ENCODE peak calls at places on chromosomes 5 and 9, in seven cellular contexts. O is IMR-90; F is body of pancreas; Q is BJ; M is breast epithelium; B is lower leg skin; J is activated CD8-positive, alpha-beta T cell treated with anti-CD3 and anti-CD28 coated beads for 36 hours. X is an unnamed sample.

GRCh38 chr5:10988637-10989036 is 227.6 kb upstream of the DAP start:
- DNase-seq in O (no peak), F (no peak), B (no peak), J (no peak), M (no peak), Q (no peak), X (no peak)

GRCh38 chr5:7018601-7019000 is 305.4 kb downstream of the TENT4A start:
- DNase-seq in O (no peak), Q (no peak), M (no peak), J (no peak), F (no peak), B (no peak), X (no peak)

GRCh38 chr5:41009228-41009627 is 61.9 kb downstream of the MROH2B start:
- DNase-seq in Q (no peak), M (no peak), O (peak), F (no peak), B (no peak), J (no peak), X (no peak)

GRCh38 chr5:134146651-134147544 is 29.9 kb downstream of the SKP1 start:
- DNase-seq in B (peak), Q (no peak), F (no peak), M (no peak), O (peak), J (no peak), X (peak)

GRCh38 chr5:35963381-35963843 is 25.0 kb upstream of the CAPSL start:
- DNase-seq in J (peak), Q (no peak), B (no peak), F (no peak), M (no peak), O (peak), X (peak)

GRCh38 chr5:176732736-176733585 is 77.4 kb upstream of the UNC5A start:
- DNase-seq in M (peak), Q (no peak), F (peak), O (no peak), B (peak), J (no peak), X (no peak)

GRCh38 chr9:14216612-14217194 is 97.2 kb downstream of the NFIB start:
- DNase-seq in F (no peak), O (no peak), Q (no peak), M (no peak), B (no peak), J (no peak), X (no peak)

GRCh38 chr5:140321796-140322195 is 18.9 kb upstream of the PFDN1 start:
- DNase-seq in F (no peak), M (no peak), J (no peak), Q (no peak), B (peak), O (no peak), X (no peak)

GRCh38 chr9:121650220-121651013 is 1.0 kb upstream of the DAB2IP start:
- DNase-seq in Q (no peak), J (peak), M (no peak), B (no peak), O (peak), F (peak), X (peak)

GRCh38 chr5:141484499-141485304 is at the start of gene PCDHGC4:
- DNase-seq in M (no peak), B (no peak), J (no peak), F (no peak), Q (no peak), O (no peak), X (peak)

GRCh38 chr5:79093762-79094161 is 17.8 kb upstream of the BHMT start:
- DNase-seq in F (no peak), O (no peak), Q (no peak), B (no peak), M (no peak), J (no peak), X (no peak)

GRCh38 chr5:96714951-96715451 is 52.8 kb downstream of the CAST start:
- DNase-seq in M (no peak), Q (peak), F (peak), J (peak), B (no peak), O (peak), X (peak)

GRCh38 chr5:138932171-138932810 is 57.2 kb upstream of the LRRTM2 start:
- DNase-seq in Q (no peak), B (peak), J (no peak), O (no peak), M (no peak), F (no peak), X (no peak)

GRCh38 chr5:39355324-39355723 is 9.0 kb downstream of the C9 start:
- DNase-seq in M (no peak), O (no peak), J (no peak), Q (peak), F (no peak), B (no peak), X (no peak)

GRCh38 chr9:84101892-84102632 is 121.5 kb downstream of the RMI1 start:
- DNase-seq in O (no peak), Q (no peak), F (no peak), M (no peak), J (no peak), B (no peak), X (no peak)

GRCh38 chr9:129836342-129837007 is 1.2 kb downstream of the USP20 start:
- DNase-seq in M (no peak), F (no peak), B (no peak), J (peak), Q (no peak), O (no peak), X (no peak)

GRCh38 chr5:148912146-148912545 is 85.7 kb downstream of the ADRB2 start:
- DNase-seq in O (peak), B (no peak), J (no peak), F (no peak), Q (no peak), M (no peak), X (no peak)

GRCh38 chr5:148697177-148697820 is 43.0 kb upstream of the HTR4 start:
- DNase-seq in O (peak), Q (peak), B (no peak), M (no peak), F (no peak), J (no peak), X (peak)

GRCh38 chr5:64273276-64273675 is 107.6 kb downstream of the RNF180 start:
- DNase-seq in Q (peak), M (no peak), B (no peak), F (no peak), J (no peak), O (peak), X (no peak)

GRCh38 chr9:136095495-136096058 is 488 bp upstream of the NACC2 start:
- DNase-seq in F (no peak), O (peak), M (no peak), J (peak), B (no peak), Q (no peak), X (peak)

GRCh38 chr9:126902160-126902559 is 12.4 kb upstream of the RALGPS1 start:
- DNase-seq in B (no peak), M (no peak), O (no peak), Q (no peak), F (no peak), J (no peak), X (no peak)

GRCh38 chr5:122267195-122267594 is 44.8 kb upstream of the SNCAIP start:
- DNase-seq in J (no peak), O (no peak), B (no peak), F (no peak), M (no peak), Q (no peak), X (no peak)

GRCh38 chr5:72296251-72296650 is 23.8 kb downstream of the MRPS27 start:
- DNase-seq in B (no peak), Q (no peak), J (no peak), F (no peak), O (no peak), M (no peak), X (no peak)

GRCh38 chr9:92723299-92723625 is 41.4 kb downstream of the BICD2 start:
- DNase-seq in F (no peak), B (peak), O (peak), J (no peak), M (no peak), Q (no peak), X (peak)

GRCh38 chr9:70411930-70412677 is 2.4 kb downstream of the KLF9 start:
- DNase-seq in M (peak), B (peak), O (peak), Q (no peak), J (peak), F (peak), X (peak)

GRCh38 chr5:78328585-78329173 is 31.7 kb upstream of the SCAMP1 start:
- DNase-seq in Q (peak), M (no peak), F (no peak), J (no peak), O (peak), B (no peak), X (peak)

GRCh38 chr9:137082925-137083290 is 3.9 kb upstream of the MAN1B1 start:
- DNase-seq in O (no peak), Q (no peak), F (no peak), J (no peak), M (no peak), B (no peak), X (no peak)

GRCh38 chr5:95392593-95393182 is 1.5 kb downstream of the FAM81B start:
- DNase-seq in O (no peak), B (no peak), F (peak), J (no peak), Q (no peak), M (no peak), X (peak)

GRCh38 chr5:77172713-77173328 is 37.7 kb upstream of the PDE8B start:
- DNase-seq in F (no peak), O (no peak), M (no peak), J (no peak), Q (no peak), B (no peak), X (peak)

GRCh38 chr5:150138551-150139265 is 16.9 kb downstream of the PDGFRB start:
- DNase-seq in F (peak), O (peak), J (no peak), B (no peak), Q (peak), M (peak), X (peak)

DNA sequence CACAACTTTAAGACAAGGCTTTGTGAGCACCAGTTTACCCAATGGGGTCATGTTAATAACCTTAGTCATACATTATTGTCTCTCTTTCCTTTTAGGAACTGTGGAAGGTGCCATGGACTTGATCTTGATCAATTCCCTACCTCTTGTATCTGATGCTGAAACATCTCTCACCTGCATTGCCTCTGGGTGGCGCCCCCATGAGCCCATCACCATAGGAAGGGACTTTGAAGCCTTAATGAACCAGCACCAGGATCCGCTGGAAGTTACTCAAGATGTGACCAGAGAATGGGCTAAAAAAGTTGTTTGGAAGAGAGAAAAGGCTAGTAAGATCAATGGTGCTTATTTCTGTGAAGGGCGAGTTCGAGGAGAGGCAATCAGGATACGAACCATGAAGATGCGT is 48.7 kb downstream of the TEK start:
- DNase-seq in J (no peak), O (no peak), B (no peak), M (no peak), F (no peak), Q (no peak), X (no peak)
- TF ChIP-seq CTCF in J (no peak), O (no peak), B (no peak), M (no peak), F (no peak), Q (no peak), X (no peak)

GRCh38 chr9:94222870-94223269 is 36.2 kb upstream of the ZNF169 start:
- DNase-seq in B (no peak), F (no peak), J (no peak), O (no peak), Q (no peak), M (no peak), X (no peak)
- TF ChIP-seq CTCF in B (no peak), F (no peak), J (no peak), O (no peak), Q (no peak), M (no peak), X (no peak)

GRCh38 chr5:74919487-74919886 is 53.3 kb upstream of the FAM169A start:
- DNase-seq in M (no peak), O (peak), J (peak), F (no peak), B (no peak), Q (no peak), X (peak)

GRCh38 chr5:74916831-74917710 is 50.9 kb upstream of the FAM169A start:
- DNase-seq in J (no peak), M (no peak), O (peak), F (peak), Q (no peak), B (no peak), X (peak)

GRCh38 chr5:74918232-74918669 is 52.1 kb upstream of the FAM169A start:
- DNase-seq in B (no peak), O (no peak), J (no peak), Q (no peak), M (no peak), F (no peak), X (no peak)

GRCh38 chr5:74919041-74919440 is 52.9 kb upstream of the FAM169A start:
- DNase-seq in B (no peak), J (no peak), M (no peak), O (no peak), F (no peak), Q (no peak), X (no peak)

GRCh38 chr5:74915488-74915887 is 49.3 kb upstream of the FAM169A start:
- DNase-seq in B (no peak), J (no peak), O (no peak), Q (no peak), F (no peak), M (no peak), X (no peak)
- TF ChIP-seq CTCF in B (no peak), J (no peak), O (no peak), Q (no peak), F (no peak), M (no peak), X (no peak)

GRCh38 chr5:157468293-157468965 is 8.4 kb downstream of the NIPAL4 start:
- DNase-seq in F (no peak), B (no peak), O (no peak), M (no peak), Q (no peak), J (no peak), X (no peak)

GRCh38 chr5:157469687-157470086 is 9.7 kb downstream of the NIPAL4 start:
- DNase-seq in J (no peak), F (no peak), Q (no peak), B (no peak), M (no peak), O (no peak), X (no peak)

GRCh38 chr5:157470616-157471015 is 10.6 kb downstream of the NIPAL4 start:
- DNase-seq in O (no peak), J (no peak), B (no peak), M (no peak), Q (no peak), F (no peak), X (no peak)

GRCh38 chr5:157471709-157472108 is 11.7 kb downstream of the NIPAL4 start:
- DNase-seq in O (peak), B (no peak), J (peak), F (no peak), M (no peak), Q (no peak), X (peak)

GRCh38 chr5:157469073-157469472 is 9.1 kb downstream of the NIPAL4 start:
- DNase-seq in J (no peak), B (no peak), O (no peak), F (no peak), M (no peak), Q (no peak), X (no peak)
- TF ChIP-seq CTCF in J (no peak), B (no peak), O (no peak), F (no peak), M (no peak), Q (no peak), X (no peak)

DNA sequence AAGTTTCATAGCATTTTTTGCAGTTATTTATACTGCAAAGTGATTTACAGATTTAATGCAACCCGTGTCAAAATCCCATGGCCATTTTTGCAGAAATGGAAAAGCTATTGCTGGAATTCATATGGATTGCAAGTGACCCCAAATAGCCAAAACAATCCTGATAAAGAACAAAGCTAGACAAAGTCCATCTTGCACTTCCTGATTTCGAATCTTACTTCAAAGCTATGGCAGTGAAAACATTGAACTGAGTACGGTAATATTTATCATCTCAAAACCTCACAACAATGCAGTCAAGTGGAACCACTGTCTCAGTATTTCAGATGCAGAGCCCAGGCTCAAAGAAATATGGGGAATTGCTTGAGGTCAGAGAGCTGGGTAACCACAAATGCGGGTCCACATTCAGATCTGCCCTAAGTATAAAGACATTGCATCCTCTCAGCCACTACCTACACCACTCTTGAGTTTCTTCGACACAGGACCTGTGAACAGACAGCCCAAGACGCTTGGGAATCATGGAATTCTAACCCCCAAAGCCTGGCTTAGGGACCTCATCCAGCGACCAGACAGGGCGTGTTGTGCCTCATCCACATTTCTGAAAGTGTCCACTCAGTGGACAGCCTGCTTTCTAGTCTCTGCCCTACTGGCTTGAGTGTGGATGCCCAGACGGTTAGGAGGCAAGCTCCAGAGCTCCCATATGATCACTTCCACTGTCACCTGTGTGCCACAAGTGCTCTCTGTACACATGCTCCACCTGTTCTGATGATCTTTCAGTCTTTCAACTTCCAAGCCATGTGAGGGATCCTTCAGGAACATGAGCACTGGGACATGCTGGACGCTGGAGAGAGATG is 39.3 kb upstream of the KCNIP1 start:
- DNase-seq in F (no peak), Q (no peak), M (no peak), B (peak), O (no peak), J (no peak), X (no peak)
- TF ChIP-seq CTCF in F (no peak), Q (no peak), M (no peak), B (no peak), O (no peak), J (no peak), X (no peak)

DNA sequence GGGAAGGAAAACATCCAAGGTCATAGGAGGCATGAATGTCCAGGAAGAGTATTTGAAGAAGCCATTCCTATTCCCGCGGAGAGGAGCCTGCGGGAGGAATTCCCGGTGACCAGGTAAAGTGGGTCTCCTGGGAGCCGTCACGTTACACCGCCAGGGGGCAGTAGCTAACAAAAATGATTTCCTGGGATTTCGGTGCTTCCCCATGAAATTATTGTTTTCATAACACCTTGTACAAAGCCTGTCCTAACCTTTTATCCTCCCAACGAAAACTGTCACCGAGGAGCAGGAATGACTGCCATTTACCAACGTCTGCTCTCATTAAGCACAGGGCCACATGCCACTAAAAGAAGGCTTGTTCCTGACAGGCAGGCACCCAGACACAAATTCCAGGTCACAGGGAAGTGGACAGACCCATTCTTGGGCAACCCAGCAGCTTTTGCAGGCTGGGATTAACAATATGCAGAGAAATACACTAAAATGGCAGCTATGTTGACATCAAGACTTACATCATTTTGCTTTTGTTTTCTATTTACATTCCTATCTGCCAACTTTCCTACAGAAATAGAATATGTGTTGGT is 41.2 kb upstream of the CTSL start:
- DNase-seq in Q (no peak), M (no peak), J (no peak), F (peak), O (peak), B (peak), X (peak)
- TF ChIP-seq CTCF in Q (peak), M (peak), J (no peak), F (peak), O (peak), B (no peak), X (peak)

X was measured in choroid plexus epithelial cell.